ENCODE peak calls at places on chromosomes 13 and 19, in eight cellular contexts. One of them, this sample, is unnamed.

GRCh38 chr19:14333101-14333871 is 48.0 kb upstream of the ADGRE5 start:
- DNase-seq in non-pigmented ciliary epithelial cell: no peak
- DNase-seq in upper lobe of right lung: no peak
- DNase-seq in H4: no peak
- DNase-seq in NCI-H1930: no peak
- DNase-seq in T-cell: no peak
- DNase-seq in GM12892: no peak
- DNase-seq in brain microvascular endothelial cell: no peak
- DNase-seq in this sample: no peak

GRCh38 chr19:58042709-58043340 is 9.0 kb downstream of the ZSCAN1 start:
- DNase-seq in T-cell: no peak
- DNase-seq in H4: no peak
- DNase-seq in brain microvascular endothelial cell: no peak
- DNase-seq in non-pigmented ciliary epithelial cell: no peak
- DNase-seq in upper lobe of right lung: no peak
- DNase-seq in GM12892: no peak
- DNase-seq in NCI-H1930: no peak
- DNase-seq in this sample: no peak

GRCh38 chr19:2446390-2446789 is 10.4 kb downstream of the LMNB2 start:
- DNase-seq in brain microvascular endothelial cell: no peak
- DNase-seq in NCI-H1930: no peak
- DNase-seq in upper lobe of right lung: no peak
- DNase-seq in T-cell: no peak
- DNase-seq in H4: no peak
- DNase-seq in non-pigmented ciliary epithelial cell: no peak
- DNase-seq in GM12892: no peak
- DNase-seq in this sample: no peak

GRCh38 chr19:33252971-33253370 is 27.3 kb upstream of the SLC7A10 start:
- DNase-seq in upper lobe of right lung: peak; percentile 82
- DNase-seq in GM12892: no peak
- DNase-seq in H4: no peak
- DNase-seq in NCI-H1930: no peak
- DNase-seq in brain microvascular endothelial cell: no peak
- DNase-seq in T-cell: no peak
- DNase-seq in non-pigmented ciliary epithelial cell: no peak
- DNase-seq in this sample: no peak

GRCh38 chr13:32734511-32734910 is 148.3 kb downstream of the PDS5B start:
- DNase-seq in GM12892: no peak
- DNase-seq in non-pigmented ciliary epithelial cell: peak; percentile 91
- DNase-seq in upper lobe of right lung: no peak
- DNase-seq in H4: no peak
- DNase-seq in NCI-H1930: no peak
- DNase-seq in T-cell: no peak
- DNase-seq in brain microvascular endothelial cell: peak; percentile 90
- DNase-seq in this sample: no peak

GRCh38 chr19:38813323-38813722 is 578 bp upstream of the LGALS4 start:
- DNase-seq in upper lobe of right lung: no peak
- DNase-seq in H4: no peak
- DNase-seq in T-cell: no peak
- DNase-seq in non-pigmented ciliary epithelial cell: no peak
- DNase-seq in brain microvascular endothelial cell: no peak
- DNase-seq in NCI-H1930: no peak
- DNase-seq in GM12892: no peak
- DNase-seq in this sample: no peak

GRCh38 chr13:26983533-26984315 is 187.9 kb downstream of the USP12 start:
- DNase-seq in H4: peak; percentile 59
- DNase-seq in GM12892: no peak
- DNase-seq in brain microvascular endothelial cell: no peak
- DNase-seq in T-cell: no peak
- DNase-seq in upper lobe of right lung: no peak
- DNase-seq in non-pigmented ciliary epithelial cell: no peak
- DNase-seq in NCI-H1930: no peak
- DNase-seq in this sample: no peak

GRCh38 chr13:94192576-94192975 is 286.9 kb downstream of the DCT start:
- DNase-seq in T-cell: no peak
- DNase-seq in NCI-H1930: peak; percentile 23
- DNase-seq in brain microvascular endothelial cell: peak; percentile 34
- DNase-seq in non-pigmented ciliary epithelial cell: no peak
- DNase-seq in GM12892: no peak
- DNase-seq in upper lobe of right lung: no peak
- DNase-seq in H4: peak; percentile 12
- DNase-seq in this sample: no peak

GRCh38 chr19:373391-374182 is 29.0 kb upstream of the MIER2 start:
- DNase-seq in non-pigmented ciliary epithelial cell: no peak
- DNase-seq in upper lobe of right lung: peak; percentile 64
- DNase-seq in GM12892: no peak
- DNase-seq in NCI-H1930: no peak
- DNase-seq in H4: no peak
- DNase-seq in T-cell: no peak
- DNase-seq in brain microvascular endothelial cell: no peak
- DNase-seq in this sample: no peak

GRCh38 chr13:104365430-104365829 is 1299.2 kb upstream of the SLC10A2 start:
- DNase-seq in T-cell: no peak
- DNase-seq in non-pigmented ciliary epithelial cell: no peak
- DNase-seq in H4: no peak
- DNase-seq in NCI-H1930: no peak
- DNase-seq in upper lobe of right lung: no peak
- DNase-seq in brain microvascular endothelial cell: no peak
- DNase-seq in GM12892: no peak
- DNase-seq in this sample: no peak

GRCh38 chr13:99992912-99993311 is 11.3 kb downstream of the ZIC2 start:
- DNase-seq in NCI-H1930: no peak
- DNase-seq in T-cell: no peak
- DNase-seq in upper lobe of right lung: no peak
- DNase-seq in H4: peak; percentile 37
- DNase-seq in GM12892: no peak
- DNase-seq in non-pigmented ciliary epithelial cell: no peak
- DNase-seq in brain microvascular endothelial cell: no peak
- DNase-seq in this sample: no peak

GRCh38 chr19:720691-721160 is 12.0 kb downstream of the PALM start:
- DNase-seq in brain microvascular endothelial cell: no peak
- DNase-seq in non-pigmented ciliary epithelial cell: no peak
- DNase-seq in NCI-H1930: no peak
- DNase-seq in H4: no peak
- DNase-seq in GM12892: no peak
- DNase-seq in upper lobe of right lung: no peak
- DNase-seq in T-cell: no peak
- DNase-seq in this sample: no peak

GRCh38 chr13:98976338-98976737 is 1.5 kb downstream of the DOCK9 start:
- DNase-seq in brain microvascular endothelial cell: no peak
- DNase-seq in H4: no peak
- DNase-seq in T-cell: no peak
- DNase-seq in NCI-H1930: no peak
- DNase-seq in upper lobe of right lung: no peak
- DNase-seq in non-pigmented ciliary epithelial cell: no peak
- DNase-seq in GM12892: no peak
- DNase-seq in this sample: no peak

GRCh38 chr19:54660967-54661366 is 1.8 kb upstream of the LILRB4 start:
- DNase-seq in NCI-H1930: no peak
- DNase-seq in H4: no peak
- DNase-seq in T-cell: no peak
- DNase-seq in brain microvascular endothelial cell: no peak
- DNase-seq in GM12892: no peak
- DNase-seq in non-pigmented ciliary epithelial cell: no peak
- DNase-seq in upper lobe of right lung: no peak
- DNase-seq in this sample: no peak

GRCh38 chr13:68047889-68048288 is 817.8 kb upstream of the PCDH9 start:
- DNase-seq in non-pigmented ciliary epithelial cell: no peak
- DNase-seq in H4: no peak
- DNase-seq in brain microvascular endothelial cell: no peak
- DNase-seq in T-cell: no peak
- DNase-seq in NCI-H1930: no peak
- DNase-seq in GM12892: no peak
- DNase-seq in upper lobe of right lung: no peak
- DNase-seq in this sample: no peak

GRCh38 chr13:32234914-32235313 is 80.2 kb downstream of the ZAR1L start:
- DNase-seq in upper lobe of right lung: no peak
- DNase-seq in NCI-H1930: no peak
- DNase-seq in GM12892: no peak
- DNase-seq in H4: no peak
- DNase-seq in non-pigmented ciliary epithelial cell: no peak
- DNase-seq in brain microvascular endothelial cell: no peak
- DNase-seq in T-cell: no peak
- DNase-seq in this sample: no peak

GRCh38 chr13:65336106-65336603 is 1894.0 kb downstream of the PCDH9 start:
- DNase-seq in H4: no peak
- DNase-seq in non-pigmented ciliary epithelial cell: no peak
- DNase-seq in GM12892: no peak
- DNase-seq in brain microvascular endothelial cell: no peak
- DNase-seq in NCI-H1930: no peak
- DNase-seq in upper lobe of right lung: no peak
- DNase-seq in T-cell: no peak
- DNase-seq in this sample: no peak

GRCh38 chr13:98997738-98998641 is 20.1 kb upstream of the DOCK9 start:
- DNase-seq in GM12892: no peak
- DNase-seq in upper lobe of right lung: no peak
- DNase-seq in NCI-H1930: no peak
- DNase-seq in H4: no peak
- DNase-seq in T-cell: no peak
- DNase-seq in non-pigmented ciliary epithelial cell: no peak
- DNase-seq in brain microvascular endothelial cell: no peak
- DNase-seq in this sample: no peak

GRCh38 chr13:41470187-41470586 is 12.8 kb downstream of the RGCC start:
- DNase-seq in brain microvascular endothelial cell: no peak
- DNase-seq in GM12892: no peak
- DNase-seq in non-pigmented ciliary epithelial cell: no peak
- DNase-seq in H4: no peak
- DNase-seq in upper lobe of right lung: no peak
- DNase-seq in NCI-H1930: no peak
- DNase-seq in T-cell: no peak
- DNase-seq in this sample: no peak

GRCh38 chr13:22828081-22828480 is 352.7 kb upstream of the SGCG start:
- DNase-seq in T-cell: no peak
- DNase-seq in NCI-H1930: no peak
- DNase-seq in H4: peak; percentile 73
- DNase-seq in upper lobe of right lung: no peak
- DNase-seq in non-pigmented ciliary epithelial cell: peak; percentile 10
- DNase-seq in brain microvascular endothelial cell: no peak
- DNase-seq in GM12892: no peak
- DNase-seq in this sample: no peak

GRCh38 chr13:32503727-32504126 is 34.9 kb downstream of the N4BP2L2 start:
- DNase-seq in H4: no peak
- DNase-seq in non-pigmented ciliary epithelial cell: no peak
- DNase-seq in GM12892: no peak
- DNase-seq in upper lobe of right lung: no peak
- DNase-seq in brain microvascular endothelial cell: no peak
- DNase-seq in NCI-H1930: no peak
- DNase-seq in T-cell: no peak
- DNase-seq in this sample: no peak

GRCh38 chr19:6126335-6126974 is 9.0 kb upstream of the ACSBG2 start:
- DNase-seq in T-cell: no peak
- DNase-seq in NCI-H1930: peak; percentile 22
- DNase-seq in GM12892: no peak
- DNase-seq in H4: peak; percentile 83
- DNase-seq in upper lobe of right lung: no peak
- DNase-seq in brain microvascular endothelial cell: peak; percentile 41
- DNase-seq in non-pigmented ciliary epithelial cell: no peak
- DNase-seq in this sample: peak; percentile 32

GRCh38 chr13:34161829-34162544 is 344.0 kb downstream of the RFC3 start:
- DNase-seq in non-pigmented ciliary epithelial cell: peak; percentile 89
- DNase-seq in GM12892: no peak
- DNase-seq in upper lobe of right lung: no peak
- DNase-seq in T-cell: no peak
- DNase-seq in H4: peak; percentile 76
- DNase-seq in NCI-H1930: no peak
- DNase-seq in brain microvascular endothelial cell: peak; percentile 42
- DNase-seq in this sample: no peak

GRCh38 chr19:28905996-28906395 is 307.0 kb downstream of the UQCRFS1 start:
- DNase-seq in brain microvascular endothelial cell: peak; percentile 68
- DNase-seq in GM12892: no peak
- DNase-seq in upper lobe of right lung: no peak
- DNase-seq in non-pigmented ciliary epithelial cell: no peak
- DNase-seq in T-cell: no peak
- DNase-seq in NCI-H1930: no peak
- DNase-seq in H4: no peak
- DNase-seq in this sample: no peak

GRCh38 chr13:32901994-32902780 is 114.0 kb upstream of the KL start:
- DNase-seq in T-cell: no peak
- DNase-seq in GM12892: no peak
- DNase-seq in NCI-H1930: no peak
- DNase-seq in non-pigmented ciliary epithelial cell: no peak
- DNase-seq in upper lobe of right lung: no peak
- DNase-seq in brain microvascular endothelial cell: no peak
- DNase-seq in H4: no peak
- DNase-seq in this sample: no peak

GRCh38 chr19:48507911-48508439 is 3.7 kb downstream of the LMTK3 start:
- DNase-seq in T-cell: no peak
- DNase-seq in H4: no peak
- DNase-seq in NCI-H1930: no peak
- DNase-seq in GM12892: no peak
- DNase-seq in upper lobe of right lung: no peak
- DNase-seq in brain microvascular endothelial cell: no peak
- DNase-seq in non-pigmented ciliary epithelial cell: no peak
- DNase-seq in this sample: no peak

GRCh38 chr13:28528848-28529247 is 33.9 kb upstream of the FLT1 start:
- DNase-seq in upper lobe of right lung: no peak
- DNase-seq in non-pigmented ciliary epithelial cell: no peak
- DNase-seq in T-cell: no peak
- DNase-seq in GM12892: no peak
- DNase-seq in H4: no peak
- DNase-seq in brain microvascular endothelial cell: no peak
- DNase-seq in NCI-H1930: no peak
- DNase-seq in this sample: no peak

GRCh38 chr19:38062959-38063786 is 156.2 kb downstream of the SIPA1L3 start:
- DNase-seq in GM12892: no peak
- DNase-seq in non-pigmented ciliary epithelial cell: no peak
- DNase-seq in upper lobe of right lung: no peak
- DNase-seq in NCI-H1930: no peak
- DNase-seq in H4: no peak
- DNase-seq in brain microvascular endothelial cell: no peak
- DNase-seq in T-cell: no peak
- DNase-seq in this sample: no peak

GRCh38 chr13:101527130-101527529 is 74.7 kb downstream of the ITGBL1 start:
- DNase-seq in T-cell: no peak
- DNase-seq in brain microvascular endothelial cell: peak; percentile 13
- DNase-seq in non-pigmented ciliary epithelial cell: no peak
- DNase-seq in GM12892: no peak
- DNase-seq in NCI-H1930: no peak
- DNase-seq in H4: no peak
- DNase-seq in upper lobe of right lung: no peak
- DNase-seq in this sample: no peak

GRCh38 chr13:100673376-100673830 is 1.2 kb downstream of the TMTC4 start:
- DNase-seq in GM12892: no peak
- DNase-seq in NCI-H1930: no peak
- DNase-seq in H4: peak; percentile 4
- DNase-seq in brain microvascular endothelial cell: no peak
- DNase-seq in non-pigmented ciliary epithelial cell: no peak
- DNase-seq in T-cell: no peak
- DNase-seq in upper lobe of right lung: no peak
- DNase-seq in this sample: no peak

GRCh38 chr19:46271488-46272197 is 25.2 kb upstream of the HIF3A start:
- DNase-seq in non-pigmented ciliary epithelial cell: peak; percentile 93
- DNase-seq in brain microvascular endothelial cell: peak; percentile 91
- DNase-seq in NCI-H1930: no peak
- DNase-seq in T-cell: no peak
- DNase-seq in GM12892: no peak
- DNase-seq in H4: peak; percentile 83
- DNase-seq in upper lobe of right lung: no peak
- DNase-seq in this sample: no peak

GRCh38 chr13:21426238-21426637 is 32.9 kb downstream of the ZDHHC20 start:
- DNase-seq in non-pigmented ciliary epithelial cell: no peak
- DNase-seq in upper lobe of right lung: no peak
- DNase-seq in GM12892: no peak
- DNase-seq in H4: no peak
- DNase-seq in NCI-H1930: no peak
- DNase-seq in brain microvascular endothelial cell: no peak
- DNase-seq in T-cell: no peak
- DNase-seq in this sample: no peak

GRCh38 chr13:40812724-40813445 is 23.5 kb downstream of the SLC25A15 start:
- DNase-seq in T-cell: no peak
- DNase-seq in NCI-H1930: no peak
- DNase-seq in H4: no peak
- DNase-seq in brain microvascular endothelial cell: peak; percentile 27
- DNase-seq in non-pigmented ciliary epithelial cell: peak; percentile 19
- DNase-seq in GM12892: no peak
- DNase-seq in upper lobe of right lung: no peak
- DNase-seq in this sample: no peak

GRCh38 chr19:46630806-46631205 is 5.2 kb downstream of the GNG8 start:
- DNase-seq in NCI-H1930: no peak
- DNase-seq in GM12892: no peak
- DNase-seq in brain microvascular endothelial cell: no peak
- DNase-seq in H4: no peak
- DNase-seq in T-cell: no peak
- DNase-seq in upper lobe of right lung: no peak
- DNase-seq in non-pigmented ciliary epithelial cell: no peak
- DNase-seq in this sample: no peak

This sample was measured in GM18507.